ENCODE peak calls at places on chromosomes 12 and 14, in five cellular contexts. One of them, this sample, is unnamed.

GRCh38 chr14:31712244-31713127 is 151.3 kb downstream of the NUBPL start:
- DNase-seq in stimulated activated CD4-positive, alpha-beta T cell treated with anti-CD3 and anti-CD28 coated beads, TNF-alpha, amount 100 ng/mL, for 24 hours: no peak
- DNase-seq in neuronal stem cell: no peak
- DNase-seq in NCI-H1694 treated with DMSO at 0.1 percent for 48 hours: no peak
- DNase-seq in naive thymus-derived CD8-positive, alpha-beta T cell: no peak
- DNase-seq in this sample: no peak

GRCh38 chr14:67186369-67186768 is 2.9 kb upstream of the GARIN2 start:
- DNase-seq in stimulated activated CD4-positive, alpha-beta T cell treated with anti-CD3 and anti-CD28 coated beads, TNF-alpha, amount 100 ng/mL, for 24 hours: no peak
- DNase-seq in neuronal stem cell: no peak
- DNase-seq in NCI-H1694 treated with DMSO at 0.1 percent for 48 hours: no peak
- DNase-seq in naive thymus-derived CD8-positive, alpha-beta T cell: no peak
- DNase-seq in this sample: no peak

GRCh38 chr14:63759454-63759853 is 31.6 kb upstream of the SGPP1 start:
- DNase-seq in stimulated activated CD4-positive, alpha-beta T cell treated with anti-CD3 and anti-CD28 coated beads, TNF-alpha, amount 100 ng/mL, for 24 hours: no peak
- DNase-seq in neuronal stem cell: no peak
- DNase-seq in NCI-H1694 treated with DMSO at 0.1 percent for 48 hours: no peak
- DNase-seq in naive thymus-derived CD8-positive, alpha-beta T cell: no peak
- DNase-seq in this sample: no peak

GRCh38 chr12:132788375-132789098 is 26.9 kb upstream of the ANKLE2 start:
- DNase-seq in stimulated activated CD4-positive, alpha-beta T cell treated with anti-CD3 and anti-CD28 coated beads, TNF-alpha, amount 100 ng/mL, for 24 hours: no peak
- DNase-seq in neuronal stem cell: no peak
- DNase-seq in NCI-H1694 treated with DMSO at 0.1 percent for 48 hours: no peak
- DNase-seq in naive thymus-derived CD8-positive, alpha-beta T cell: no peak
- DNase-seq in this sample: no peak

GRCh38 chr12:113302925-113303640 is 31.8 kb downstream of the SLC8B1 start:
- DNase-seq in stimulated activated CD4-positive, alpha-beta T cell treated with anti-CD3 and anti-CD28 coated beads, TNF-alpha, amount 100 ng/mL, for 24 hours: no peak
- DNase-seq in neuronal stem cell: peak
- DNase-seq in NCI-H1694 treated with DMSO at 0.1 percent for 48 hours: no peak
- DNase-seq in naive thymus-derived CD8-positive, alpha-beta T cell: no peak
- DNase-seq in this sample: peak

GRCh38 chr12:117749431-117749830 is 219.4 kb downstream of the KSR2 start:
- DNase-seq in stimulated activated CD4-positive, alpha-beta T cell treated with anti-CD3 and anti-CD28 coated beads, TNF-alpha, amount 100 ng/mL, for 24 hours: no peak
- DNase-seq in neuronal stem cell: no peak
- DNase-seq in NCI-H1694 treated with DMSO at 0.1 percent for 48 hours: no peak
- DNase-seq in naive thymus-derived CD8-positive, alpha-beta T cell: no peak
- DNase-seq in this sample: no peak

GRCh38 chr14:67735361-67735921 is 33.8 kb downstream of the RDH12 start:
- DNase-seq in stimulated activated CD4-positive, alpha-beta T cell treated with anti-CD3 and anti-CD28 coated beads, TNF-alpha, amount 100 ng/mL, for 24 hours: no peak
- DNase-seq in neuronal stem cell: no peak
- DNase-seq in NCI-H1694 treated with DMSO at 0.1 percent for 48 hours: no peak
- DNase-seq in naive thymus-derived CD8-positive, alpha-beta T cell: no peak
- DNase-seq in this sample: no peak

GRCh38 chr12:10557766-10558165 is 52.1 kb downstream of the EIF2S3B start:
- DNase-seq in stimulated activated CD4-positive, alpha-beta T cell treated with anti-CD3 and anti-CD28 coated beads, TNF-alpha, amount 100 ng/mL, for 24 hours: no peak
- DNase-seq in neuronal stem cell: no peak
- DNase-seq in NCI-H1694 treated with DMSO at 0.1 percent for 48 hours: no peak
- DNase-seq in naive thymus-derived CD8-positive, alpha-beta T cell: no peak
- DNase-seq in this sample: no peak

GRCh38 chr14:91138511-91139359 is 24.9 kb downstream of the DGLUCY start:
- DNase-seq in stimulated activated CD4-positive, alpha-beta T cell treated with anti-CD3 and anti-CD28 coated beads, TNF-alpha, amount 100 ng/mL, for 24 hours: peak
- DNase-seq in neuronal stem cell: no peak
- DNase-seq in NCI-H1694 treated with DMSO at 0.1 percent for 48 hours: peak
- DNase-seq in naive thymus-derived CD8-positive, alpha-beta T cell: peak
- DNase-seq in this sample: peak

GRCh38 chr12:54479421-54479820 is 6.0 kb upstream of the GTSF1 start:
- DNase-seq in stimulated activated CD4-positive, alpha-beta T cell treated with anti-CD3 and anti-CD28 coated beads, TNF-alpha, amount 100 ng/mL, for 24 hours: no peak
- DNase-seq in neuronal stem cell: no peak
- DNase-seq in NCI-H1694 treated with DMSO at 0.1 percent for 48 hours: no peak
- DNase-seq in naive thymus-derived CD8-positive, alpha-beta T cell: no peak
- DNase-seq in this sample: no peak

This sample was measured in neural progenitor cell.